ENCODE peak calls at places on chromosome 17, in seven cellular contexts. Z, E, B, I, D, G and F are unnamed samples.

GRCh38 chr17:40791116-40791515 is 8.6 kb downstream of the KRT28 start:
- DNase-seq in Z (no peak), E (no peak), B (no peak), I (no peak), D (no peak), G (no peak), F (no peak)

GRCh38 chr17:74287203-74287602 is 13.2 kb downstream of the DNAI2 start:
- DNase-seq in Z (no peak), E (no peak), B (no peak), I (no peak), D (no peak), G (no peak), F (no peak)

GRCh38 chr17:82083533-82084359 is 14.3 kb downstream of the FASN start:
- DNase-seq in Z (no peak), E (no peak), B (no peak), I (no peak), D (no peak), G (no peak), F (no peak)

GRCh38 chr17:1493291-1493980 is 950 bp upstream of the MYO1C start:
- DNase-seq in Z (peak), E (no peak), B (no peak), I (no peak), D (no peak), G (no peak), F (no peak)

GRCh38 chr17:81868674-81869220 is 2.4 kb downstream of the ARHGDIA start:
- DNase-seq in Z (no peak), E (no peak), B (no peak), I (peak), D (no peak), G (no peak), F (peak)

GRCh38 chr17:74271902-74272563 is 2.0 kb upstream of the DNAI2 start:
- DNase-seq in Z (no peak), E (no peak), B (no peak), I (no peak), D (no peak), G (peak), F (no peak)

GRCh38 chr17:16432017-16432416 is 16.6 kb downstream of the TRPV2 start:
- DNase-seq in Z (no peak), E (no peak), B (no peak), I (no peak), D (no peak), G (no peak), F (no peak)

GRCh38 chr17:61245706-61246135 is 153.9 kb upstream of the TBX2 start:
- DNase-seq in Z (no peak), E (no peak), B (no peak), I (no peak), D (no peak), G (no peak), F (no peak)

GRCh38 chr17:40618754-40619625 is 28.6 kb downstream of the SMARCE1 start:
- DNase-seq in Z (no peak), E (no peak), B (no peak), I (no peak), D (no peak), G (peak), F (no peak)

GRCh38 chr17:73595068-73595865 is 49.0 kb downstream of the SDK2 start:
- DNase-seq in Z (peak), E (peak), B (no peak), I (peak), D (no peak), G (peak), F (peak)

GRCh38 chr17:82309656-82310570 is 7.5 kb downstream of the CD7 start:
- DNase-seq in Z (no peak), E (no peak), B (no peak), I (no peak), D (no peak), G (no peak), F (no peak)

GRCh38 chr17:47131761-47132160 is 57.3 kb downstream of the CDC27 start:
- DNase-seq in Z (no peak), E (no peak), B (no peak), I (peak), D (no peak), G (no peak), F (no peak)

GRCh38 chr17:27550974-27551505 is 79.9 kb upstream of the LGALS9 start:
- DNase-seq in Z (no peak), E (no peak), B (no peak), I (no peak), D (no peak), G (peak), F (no peak)

GRCh38 chr17:80106176-80106575 is 4.8 kb downstream of the GAA start:
- DNase-seq in Z (no peak), E (no peak), B (no peak), I (no peak), D (no peak), G (no peak), F (no peak)

GRCh38 chr17:75783069-75783783 is 1.4 kb upstream of the UNK start:
- DNase-seq in Z (no peak), E (no peak), B (peak), I (no peak), D (peak), G (no peak), F (no peak)

GRCh38 chr17:12928736-12929135 is 89.1 kb downstream of the ELAC2 start:
- DNase-seq in Z (no peak), E (no peak), B (no peak), I (no peak), D (no peak), G (peak), F (no peak)

GRCh38 chr17:16593356-16594102 is 24.5 kb upstream of the ZNF287 start:
- DNase-seq in Z (no peak), E (no peak), B (no peak), I (no peak), D (no peak), G (no peak), F (no peak)

GRCh38 chr17:2055494-2056220 is 754 bp downstream of the HIC1 start:
- DNase-seq in Z (no peak), E (no peak), B (no peak), I (no peak), D (peak), G (no peak), F (no peak)

GRCh38 chr17:77501101-77501566 is 360.4 kb downstream of the SEC14L1 start:
- DNase-seq in Z (no peak), E (peak), B (peak), I (no peak), D (no peak), G (peak), F (peak)

GRCh38 chr17:14926526-14927122 is 338.5 kb downstream of the PMP22 start:
- DNase-seq in Z (peak), E (peak), B (peak), I (peak), D (peak), G (peak), F (no peak)

GRCh38 chr17:42399948-42400843 is 12.0 kb upstream of the STAT3 start:
- DNase-seq in Z (no peak), E (no peak), B (no peak), I (no peak), D (no peak), G (no peak), F (no peak)

GRCh38 chr17:63622571-63623390 is 564 bp downstream of the MAP3K3 start:
- DNase-seq in Z (peak), E (peak), B (peak), I (peak), D (peak), G (peak), F (peak)

GRCh38 chr17:38748329-38749221 is at the start of gene PCGF2:
- DNase-seq in Z (peak), E (no peak), B (no peak), I (peak), D (no peak), G (peak), F (no peak)

GRCh38 chr17:43927101-43927935 is 15.0 kb downstream of the PPY start:
- DNase-seq in Z (peak), E (no peak), B (no peak), I (no peak), D (no peak), G (no peak), F (no peak)

GRCh38 chr17:40266882-40267281 is 20.8 kb upstream of the CDC6 start:
- DNase-seq in Z (no peak), E (no peak), B (no peak), I (no peak), D (no peak), G (no peak), F (no peak)

GRCh38 chr17:72707881-72708280 is 384.6 kb downstream of the SLC39A11 start:
- DNase-seq in Z (no peak), E (no peak), B (no peak), I (no peak), D (no peak), G (no peak), F (no peak)

GRCh38 chr17:42704495-42705494 is 22.5 kb downstream of the CNTNAP1 start:
- DNase-seq in Z (no peak), E (no peak), B (no peak), I (no peak), D (peak), G (no peak), F (no peak)

GRCh38 chr17:77884019-77884418 is 74.5 kb upstream of the TNRC6C start:
- DNase-seq in Z (no peak), E (no peak), B (no peak), I (no peak), D (no peak), G (peak), F (no peak)

GRCh38 chr17:73045722-73046121 is 46.8 kb downstream of the SLC39A11 start:
- DNase-seq in Z (no peak), E (no peak), B (no peak), I (no peak), D (no peak), G (no peak), F (no peak)

GRCh38 chr17:63859257-63859656 is 14.2 kb downstream of the CSH2 start:
- DNase-seq in Z (no peak), E (no peak), B (no peak), I (no peak), D (no peak), G (no peak), F (no peak)

GRCh38 chr17:8123695-8124349 is at the start of gene HES7:
- DNase-seq in Z (no peak), E (no peak), B (no peak), I (no peak), D (no peak), G (peak), F (peak)

GRCh38 chr17:28328325-28328724 is 6.9 kb downstream of the IFT20 start:
- DNase-seq in Z (peak), E (no peak), B (no peak), I (no peak), D (no peak), G (no peak), F (no peak)

GRCh38 chr17:32971171-32971570 is 20.5 kb upstream of the SPACA3 start:
- DNase-seq in Z (peak), E (no peak), B (no peak), I (no peak), D (peak), G (no peak), F (no peak)

GRCh38 chr17:29071303-29071702 is 28.4 kb downstream of the PIPOX start:
- DNase-seq in Z (no peak), E (no peak), B (no peak), I (no peak), D (no peak), G (no peak), F (no peak)

GRCh38 chr17:17567631-17568030 is 23.9 kb downstream of the PEMT start:
- DNase-seq in Z (peak), E (no peak), B (no peak), I (no peak), D (no peak), G (no peak), F (no peak)

GRCh38 chr17:68777856-68778694 is 176.9 kb upstream of the FAM20A start:
- DNase-seq in Z (peak), E (no peak), B (no peak), I (no peak), D (no peak), G (peak), F (no peak)

GRCh38 chr17:82283208-82283749 is 9.8 kb upstream of the CSNK1D start:
- DNase-seq in Z (no peak), E (no peak), B (no peak), I (peak), D (peak), G (peak), F (no peak)

GRCh38 chr17:19414396-19415280 is 3.6 kb downstream of the RNF112 start:
- DNase-seq in Z (no peak), E (no peak), B (no peak), I (no peak), D (no peak), G (no peak), F (no peak)